ENCODE peak calls at places on chromosomes 7 and 10, in four cellular contexts. I is amniotic stem cell, V is HCEC 1CT, N is ovary. E is an unnamed sample.

GRCh38 chr10:5631936-5632335 is 34.5 kb downstream of the ASB13 start:
- DNase-seq in I (no peak), V (no peak), N (no peak), E (no peak)

GRCh38 chr7:1844336-1844955 is 174.4 kb downstream of the ELFN1 start:
- DNase-seq in I (no peak), V (no peak), N (no peak), E (peak)

GRCh38 chr7:85322252-85322651 is 135.4 kb upstream of the SEMA3D start:
- DNase-seq in I (no peak), V (no peak), N (no peak), E (no peak)

GRCh38 chr7:143408686-143409551 is at the start of gene EPHA1:
- DNase-seq in I (no peak), V (no peak), N (no peak), E (peak)

GRCh38 chr10:89845541-89846275 is 144.3 kb downstream of the KIF20B start:
- DNase-seq in I (no peak), V (peak), N (no peak), E (no peak)

GRCh38 chr7:101838837-101839483 is 21.5 kb downstream of the CUX1 start:
- DNase-seq in I (no peak), V (no peak), N (no peak), E (no peak)

GRCh38 chr7:90769036-90769435 is 172.9 kb downstream of the CDK14 start:
- DNase-seq in I (no peak), V (no peak), N (no peak), E (no peak)

GRCh38 chr7:130221341-130221740 is 13.7 kb downstream of the SSMEM1 start:
- DNase-seq in I (no peak), V (no peak), N (no peak), E (no peak)

GRCh38 chr7:137670521-137671064 is 176.2 kb downstream of the DGKI start:
- DNase-seq in I (no peak), V (peak), N (no peak), E (no peak)

GRCh38 chr7:81819861-81820260 is 50.0 kb upstream of the HGF start:
- DNase-seq in I (no peak), V (peak), N (no peak), E (no peak)

GRCh38 chr7:44078521-44078920 is 3.8 kb downstream of the POLM start:
- DNase-seq in I (no peak), V (no peak), N (no peak), E (no peak)

GRCh38 chr10:30463944-30464451 is 30.0 kb downstream of the MAP3K8 start:
- DNase-seq in I (no peak), V (peak), N (no peak), E (no peak)

GRCh38 chr7:132192809-132193208 is 383.5 kb downstream of the PLXNA4 start:
- DNase-seq in I (no peak), V (no peak), N (no peak), E (no peak)

GRCh38 chr10:28200804-28201203 is 102.1 kb downstream of the MPP7 start:
- DNase-seq in I (no peak), V (peak), N (no peak), E (no peak)

GRCh38 chr10:22598488-22598887 is 115.9 kb downstream of the PIP4K2A start:
- DNase-seq in I (no peak), V (no peak), N (no peak), E (no peak)

GRCh38 chr7:4957847-4958476 is 1.0 kb downstream of the MMD2 start:
- DNase-seq in I (no peak), V (no peak), N (no peak), E (no peak)

GRCh38 chr7:51316666-51317581 is at the start of gene COBL:
- DNase-seq in I (no peak), V (no peak), N (peak), E (no peak)

GRCh38 chr7:142813262-142813661 is 41.6 kb upstream of the EPHB6 start:
- DNase-seq in I (peak), V (peak), N (no peak), E (no peak)

GRCh38 chr7:107115762-107116540 is 52.9 kb upstream of the HBP1 start:
- DNase-seq in I (no peak), V (no peak), N (no peak), E (no peak)

GRCh38 chr7:2018786-2019692 is 213.7 kb downstream of the MAD1L1 start:
- DNase-seq in I (peak), V (peak), N (no peak), E (no peak)

GRCh38 chr7:64889686-64890162 is 13.3 kb upstream of the ZNF273 start:
- DNase-seq in I (no peak), V (no peak), N (no peak), E (no peak)

GRCh38 chr7:28239823-28240204 is 59.2 kb upstream of the JAZF1 start:
- DNase-seq in I (no peak), V (no peak), N (no peak), E (no peak)

GRCh38 chr7:17598846-17599245 is 300.4 kb downstream of the AHR start:
- DNase-seq in I (no peak), V (peak), N (no peak), E (no peak)

GRCh38 chr7:65001291-65001814 is 5.1 kb downstream of the ERV3-1 start:
- DNase-seq in I (no peak), V (no peak), N (no peak), E (no peak)

E was measured in CD4-positive, alpha-beta T cell.